ENCODE peak calls at places on chromosomes 16 and 17, in six cellular contexts. I is suprapubic skin, E is A549, N is ovary, J is stomach, P is upper lobe of left lung. S is an unnamed sample.

GRCh38 chr16:58843675-58844074 is 109.6 kb upstream of the GOT2 start:
- DNase-seq in P (no peak), I (no peak), J (no peak), E (peak; percentile 60), N (no peak), S (no peak)

GRCh38 chr17:40020146-40020545 is 4.9 kb downstream of the CSF3 start:
- DNase-seq in J (no peak), I (no peak), N (no peak), E (no peak), P (no peak), S (no peak)

GRCh38 chr17:2924211-2924610 is 128.0 kb downstream of the RAP1GAP2 start:
- DNase-seq in I (no peak), E (no peak), P (no peak), N (no peak), J (no peak), S (no peak)

GRCh38 chr16:22123759-22124490 is 31.6 kb downstream of the VWA3A start:
- DNase-seq in N (no peak), I (no peak), P (no peak), E (peak; percentile 15), J (no peak), S (no peak)

GRCh38 chr17:49830605-49831004 is 17.3 kb downstream of the TAC4 start:
- DNase-seq in N (no peak), J (no peak), P (no peak), I (no peak), E (no peak), S (no peak)

GRCh38 chr17:69223809-69224208 is 4.8 kb downstream of the ABCA10 start:
- DNase-seq in I (no peak), J (no peak), P (no peak), E (no peak), N (no peak), S (no peak)

GRCh38 chr17:50594040-50594618 is 33.6 kb downstream of the CACNA1G start:
- DNase-seq in J (no peak), I (no peak), N (no peak), E (no peak), P (no peak), S (no peak)

GRCh38 chr16:8426569-8426968 is 163.7 kb downstream of the TMEM114 start:
- DNase-seq in E (no peak), P (no peak), N (no peak), I (no peak), J (no peak), S (no peak)

GRCh38 chr17:10613775-10614513 is 43.2 kb downstream of the MYH3 start:
- DNase-seq in P (no peak), I (no peak), E (no peak), N (no peak), J (no peak), S (no peak)

GRCh38 chr17:28346746-28347246 is 10.5 kb downstream of the POLDIP2 start:
- DNase-seq in J (peak; percentile 72), E (peak; percentile 48), I (no peak), N (peak; percentile 72), P (no peak), S (no peak)

GRCh38 chr16:21994856-21995465 is 6.0 kb downstream of the PDZD9 start:
- DNase-seq in I (no peak), P (no peak), J (no peak), N (no peak), E (no peak), S (no peak)

GRCh38 chr16:62077998-62078397 is 41.8 kb upstream of the CDH8 start:
- DNase-seq in I (no peak), E (peak; percentile 33), J (no peak), P (no peak), N (no peak), S (no peak)

GRCh38 chr16:15953477-15953876 is 4.1 kb downstream of the ABCC1 start:
- DNase-seq in P (no peak), N (no peak), J (no peak), I (no peak), E (no peak), S (no peak)

GRCh38 chr16:15954814-15955151 is 5.4 kb downstream of the ABCC1 start:
- DNase-seq in P (no peak), N (no peak), I (no peak), J (no peak), E (no peak), S (no peak)

GRCh38 chr16:15952265-15952711 is 2.9 kb downstream of the ABCC1 start:
- DNase-seq in I (no peak), J (no peak), E (no peak), N (no peak), P (no peak), S (no peak)

GRCh38 chr16:15953929-15954813 is 4.8 kb downstream of the ABCC1 start:
- DNase-seq in I (no peak), J (no peak), N (no peak), P (no peak), E (no peak), S (no peak)

GRCh38 chr16:15955425-15955824 is 6.0 kb downstream of the ABCC1 start:
- DNase-seq in I (no peak), J (no peak), N (no peak), E (no peak), P (no peak), S (no peak)
- TF ChIP-seq EP300 in I (no peak), J (no peak), N (no peak), E (no peak), P (no peak), S (no peak)

DNA sequence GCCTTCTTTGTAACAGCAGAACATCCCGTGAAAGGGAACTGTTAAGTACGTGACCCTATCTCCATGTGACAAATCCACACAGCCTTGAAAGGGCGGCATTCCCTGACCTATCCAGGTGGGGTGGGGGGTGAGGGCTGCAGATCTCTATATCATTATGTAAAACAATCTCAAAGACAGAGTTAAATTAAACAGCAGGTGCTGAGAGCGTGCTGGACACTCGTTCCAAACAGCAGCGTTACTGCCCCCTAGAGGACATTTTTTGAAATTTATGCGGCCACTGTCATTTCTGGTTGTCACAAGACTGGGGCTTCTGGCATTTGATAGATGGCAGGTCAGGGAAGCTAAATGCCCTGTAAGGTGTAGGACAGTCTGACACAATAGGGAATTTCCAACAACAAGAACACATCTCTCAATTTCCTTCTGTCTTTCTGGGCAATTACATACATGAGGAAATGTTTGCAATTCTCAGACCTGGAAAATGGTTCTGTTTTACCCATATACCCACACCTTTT is 6.7 kb upstream of the SLC25A39 start:
- DNase-seq in I (no peak), E (peak; percentile 84), N (no peak), J (peak; percentile 80), P (no peak), S (peak; percentile 83)
- H3K4me1 ChIP-seq in I (peaks cover 26% of the 10 kb centered on the region), E (peaks cover 8% of the 10 kb centered on the region), N (peaks cover 1% of the 10 kb centered on the region), J (peaks cover 5% of the 10 kb centered on the region), P (peaks cover 27% of the 10 kb centered on the region), S (no peaks in the 10 kb centered on the region)

GRCh38 chr16:30829130-30830071 is 42.4 kb upstream of the ZNF629 start:
- DNase-seq in E (peak; percentile 35), N (no peak), J (peak; percentile 60), I (no peak), P (no peak), S (peak; percentile 80)
- TF ChIP-seq CTCF in E (no peak), N (no peak), J (no peak), I (no peak), P (peak; percentile 37), S (peak; percentile 53)

GRCh38 chr16:28110977-28111376 is 47.5 kb upstream of the GSG1L start:
- DNase-seq in E (no peak), N (no peak), I (no peak), P (no peak), J (no peak), S (no peak)

GRCh38 chr16:28110479-28110878 is 47.0 kb upstream of the GSG1L start:
- DNase-seq in I (no peak), P (no peak), N (no peak), E (no peak), J (peak; percentile 4), S (no peak)

GRCh38 chr16:28112908-28113307 is 49.4 kb upstream of the GSG1L start:
- DNase-seq in N (no peak), J (no peak), E (no peak), P (no peak), I (no peak), S (no peak)

GRCh38 chr16:28108590-28109247 is 45.2 kb upstream of the GSG1L start:
- DNase-seq in I (no peak), J (peak; percentile 18), E (no peak), N (no peak), P (no peak), S (no peak)

GRCh38 chr16:28110074-28110473 is 46.6 kb upstream of the GSG1L start:
- DNase-seq in P (no peak), I (no peak), N (no peak), E (no peak), J (peak; percentile 5), S (no peak)
- TF ChIP-seq EP300 in P (no peak), I (no peak), N (no peak), E (no peak), J (no peak), S (no peak)

GRCh38 chr16:12096162-12096781 is 119.7 kb downstream of the SNX29 start:
- DNase-seq in E (no peak), P (no peak), J (no peak), I (no peak), N (no peak), S (no peak)

GRCh38 chr16:12096828-12097522 is 120.4 kb downstream of the SNX29 start:
- DNase-seq in E (no peak), N (peak; percentile 46), I (no peak), P (no peak), J (no peak), S (no peak)

GRCh38 chr16:12093902-12094301 is 117.4 kb downstream of the SNX29 start:
- DNase-seq in E (no peak), P (no peak), I (no peak), J (no peak), N (no peak), S (no peak)

GRCh38 chr16:12094537-12095265 is 118.2 kb downstream of the SNX29 start:
- DNase-seq in I (peak; percentile 50), N (no peak), P (no peak), E (no peak), J (no peak), S (no peak)

DNA sequence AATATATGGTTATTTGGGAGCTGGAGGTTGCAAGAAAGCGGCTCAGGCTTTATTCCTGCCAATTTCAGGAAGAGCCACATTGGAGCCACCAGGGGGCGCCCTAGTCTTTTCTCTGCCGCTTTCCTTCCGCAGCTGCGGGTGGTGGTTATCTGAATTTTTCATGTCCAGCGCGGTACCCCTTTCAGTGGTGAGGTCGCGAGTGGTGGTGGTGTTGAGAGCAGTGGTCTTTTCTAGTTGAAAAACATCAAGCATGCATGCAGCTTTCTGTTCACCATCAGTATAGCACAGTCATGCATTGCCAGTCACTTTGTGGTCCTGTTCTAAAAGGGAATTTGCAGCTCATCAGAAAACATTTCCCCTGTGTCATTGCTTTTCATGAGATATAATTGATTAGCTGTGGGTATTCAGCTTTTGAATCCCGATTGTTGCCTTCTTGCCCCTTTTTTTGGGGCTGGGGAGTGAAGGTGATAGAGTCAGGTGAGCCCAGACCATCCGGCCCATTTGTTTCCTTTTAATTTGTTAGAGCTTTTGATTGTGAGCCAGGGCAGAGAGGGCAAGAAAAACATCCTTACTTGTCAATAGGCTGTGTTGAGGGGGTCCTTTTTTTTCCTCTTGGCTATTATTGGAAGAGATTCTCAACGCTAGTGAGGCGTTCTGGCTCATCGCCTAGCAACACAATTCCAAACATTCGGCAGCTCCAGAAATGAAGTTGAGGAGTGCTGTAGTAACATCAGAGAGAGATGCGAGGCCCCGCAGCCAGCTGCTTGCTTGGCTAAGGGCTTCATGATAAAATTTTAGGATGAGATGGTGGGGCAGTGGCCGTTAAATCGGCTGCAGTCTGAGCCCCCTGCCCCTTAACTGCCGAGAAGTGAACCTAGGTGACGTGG is 119.0 kb downstream of the SNX29 start:
- DNase-seq in E (peak; percentile 41), N (peak; percentile 83), I (peak; percentile 80), P (no peak), J (peak; percentile 70), S (peak; percentile 70)
- H3K4me1 ChIP-seq in E (peaks cover 38% of the 10 kb centered on the region), N (peaks cover 25% of the 10 kb centered on the region), I (peaks cover 28% of the 10 kb centered on the region), P (peaks cover 61% of the 10 kb centered on the region), J (peaks cover 30% of the 10 kb centered on the region), S (peaks cover 7% of the 10 kb centered on the region)

S was measured in transverse colon.